ENCODE peak calls at places on chromosome 11, in six cellular contexts. R is IMR-90, C is breast epithelium, T is uterus, B is adrenal gland, U is spleen. K is an unnamed sample.

GRCh38 chr11:100849914-100850235 is 162.8 kb downstream of the ARHGAP42 start:
- DNase-seq in R (no peak), C (no peak), T (no peak), B (no peak), U (no peak), K (no peak)

GRCh38 chr11:121671276-121672168 is 218.8 kb upstream of the SORL1-AS1 start:
- DNase-seq in R (peak; percentile 49), C (no peak), T (no peak), B (no peak), U (no peak), K (no peak)

GRCh38 chr11:57459112-57460016 is 964 bp upstream of the RTN4RL2 start:
- DNase-seq in R (peak; percentile 17), C (no peak), T (no peak), B (no peak), U (peak; percentile 86), K (no peak)

GRCh38 chr11:16166571-16166970 is 189.8 kb downstream of the SOX6 start:
- DNase-seq in R (peak; percentile 69), C (no peak), T (no peak), B (no peak), U (no peak), K (no peak)

GRCh38 chr11:88555018-88555828 is 217.7 kb upstream of the CTSC start:
- DNase-seq in R (peak; percentile 99), C (no peak), T (peak; percentile 22), B (no peak), U (no peak), K (no peak)

GRCh38 chr11:78244546-78245315 is 56.0 kb downstream of the USP35 start:
- DNase-seq in R (no peak), C (no peak), T (no peak), B (no peak), U (no peak), K (no peak)

GRCh38 chr11:88475991-88476418 is 138.5 kb upstream of the CTSC start:
- DNase-seq in R (peak; percentile 66), C (no peak), T (no peak), B (no peak), U (no peak), K (peak; percentile 67)

GRCh38 chr11:95711945-95712221 is 77.7 kb downstream of the FAM76B start:
- DNase-seq in R (no peak), C (no peak), T (no peak), B (no peak), U (no peak), K (no peak)

GRCh38 chr11:82846037-82846383 is 54.2 kb downstream of the PRCP start:
- DNase-seq in R (no peak), C (no peak), T (no peak), B (no peak), U (no peak), K (no peak)

GRCh38 chr11:72712168-72712721 is 38.0 kb upstream of the PDE2A start:
- DNase-seq in R (no peak), C (no peak), T (peak; percentile 60), B (peak; percentile 63), U (peak; percentile 86), K (peak; percentile 79)

GRCh38 chr11:84437129-84438123 is 1151.3 kb upstream of the CCDC90B start:
- DNase-seq in R (no peak), C (no peak), T (no peak), B (peak; percentile 18), U (no peak), K (no peak)

GRCh38 chr11:61962213-61963015 is 5.0 kb downstream of the FTH1 start:
- DNase-seq in R (no peak), C (no peak), T (peak; percentile 18), B (peak; percentile 18), U (peak; percentile 72), K (no peak)

GRCh38 chr11:45073575-45074225 is 72.7 kb upstream of the PRDM11 start:
- DNase-seq in R (no peak), C (no peak), T (no peak), B (no peak), U (no peak), K (no peak)

GRCh38 chr11:27973851-27974536 is 134.0 kb downstream of the KIF18A start:
- DNase-seq in R (peak; percentile 19), C (no peak), T (no peak), B (no peak), U (no peak), K (no peak)

GRCh38 chr11:1484716-1485503 is 1.7 kb downstream of the MOB2 start:
- DNase-seq in R (no peak), C (no peak), T (no peak), B (no peak), U (peak; percentile 69), K (peak; percentile 78)

GRCh38 chr11:63239254-63239653 is 4.1 kb downstream of the SLC22A25 start:
- DNase-seq in R (no peak), C (no peak), T (no peak), B (no peak), U (no peak), K (no peak)

GRCh38 chr11:23680488-23681230 is 816.2 kb upstream of the LUZP2 start:
- DNase-seq in R (no peak), C (no peak), T (no peak), B (no peak), U (peak; percentile 62), K (no peak)

GRCh38 chr11:15638386-15638787 is 523.7 kb downstream of the INSC start:
- DNase-seq in R (no peak), C (no peak), T (no peak), B (no peak), U (no peak), K (no peak)

GRCh38 chr11:70580036-70580805 is 181.9 kb downstream of the CTTN start:
- DNase-seq in R (no peak), C (no peak), T (no peak), B (no peak), U (peak; percentile 59), K (peak; percentile 44)

GRCh38 chr11:67349457-67349856 is 3.9 kb downstream of the POLD4 start:
- DNase-seq in R (no peak), C (no peak), T (no peak), B (no peak), U (no peak), K (no peak)
- H3K4me1 ChIP-seq in R (peaks cover 14% of the 10 kb centered on the region), C (peaks cover 19% of the 10 kb centered on the region), T (peaks cover 9% of the 10 kb centered on the region), B (peaks cover 32% of the 10 kb centered on the region), U (peaks cover 71% of the 10 kb centered on the region), K (peaks cover 3% of the 10 kb centered on the region)

GRCh38 chr11:19530505-19530904 is 182.1 kb upstream of the NAV2 start:
- DNase-seq in R (no peak), C (no peak), T (no peak), B (no peak), U (no peak), K (no peak)
- TF ChIP-seq POLR2A in R (no peak), C (no peak), T (no peak), B (no peak), U (no peak), K (no peak)

GRCh38 chr11:47375546-47376085 is 2.7 kb downstream of the SPI1 start:
- DNase-seq in R (no peak), C (no peak), T (no peak), B (no peak), U (peak; percentile 78), K (no peak)

GRCh38 chr11:47378011-47378835 is at the start of gene SPI1:
- DNase-seq in R (no peak), C (no peak), T (no peak), B (no peak), U (peak; percentile 96), K (peak; percentile 85)

GRCh38 chr11:47376183-47376542 is 2.2 kb downstream of the SPI1 start:
- DNase-seq in R (no peak), C (no peak), T (no peak), B (no peak), U (peak; percentile 76), K (no peak)

GRCh38 chr11:47377571-47378010 is 756 bp downstream of the SPI1 start:
- DNase-seq in R (no peak), C (no peak), T (no peak), B (no peak), U (peak; percentile 87), K (no peak)

DNA sequence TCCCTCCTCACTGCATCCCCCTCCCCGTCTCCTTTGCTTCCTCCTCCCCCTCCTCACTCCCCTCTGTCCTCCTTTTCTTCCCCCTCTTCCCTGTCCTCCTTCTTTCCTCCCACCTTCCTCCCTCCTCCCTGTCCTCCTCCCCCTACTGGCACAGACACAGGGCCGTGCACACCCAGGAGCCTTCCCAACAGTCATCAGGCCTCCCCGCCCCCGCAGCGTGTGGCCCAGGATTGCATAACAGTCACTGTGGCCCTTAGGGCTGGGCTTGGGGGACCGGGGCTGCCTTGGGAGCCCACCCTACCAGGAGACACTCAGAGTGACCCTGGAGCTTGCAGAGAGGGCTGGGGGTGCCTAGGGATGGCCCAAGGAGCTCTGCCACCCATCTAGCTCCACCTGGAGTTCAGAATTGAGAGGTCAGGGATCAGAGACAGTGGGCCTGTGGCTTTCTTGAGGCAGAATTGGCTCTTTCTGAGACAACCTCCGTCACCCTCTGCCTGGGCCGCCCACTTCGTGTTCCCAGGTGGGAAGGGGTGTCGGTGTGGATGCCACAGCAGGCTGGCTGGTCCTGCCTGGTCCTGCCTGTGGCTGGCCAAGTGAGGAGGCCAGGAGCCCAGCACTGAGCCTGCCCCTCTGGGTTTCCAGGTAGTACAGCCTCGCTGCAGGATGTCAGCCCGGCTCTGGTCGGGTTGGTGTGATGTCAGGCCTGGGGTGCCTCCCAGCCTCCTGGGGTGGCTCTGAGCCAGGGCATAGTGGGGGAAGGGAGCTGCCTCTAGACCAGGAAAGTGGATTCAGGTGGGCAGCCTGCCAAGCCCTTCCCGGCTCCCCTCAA is 1.6 kb downstream of the SPI1 start:
- DNase-seq in R (no peak), C (no peak), T (no peak), B (peak; percentile 39), U (peak; percentile 91), K (no peak)
- TF ChIP-seq CTCF in R (no peak), C (no peak), T (no peak), B (no peak), U (no peak), K (no peak)

GRCh38 chr11:12377824-12378593 is 638 bp downstream of the PARVA start:
- DNase-seq in R (peak; percentile 71), C (peak; percentile 80), T (peak; percentile 76), B (peak; percentile 71), U (no peak), K (peak; percentile 94)

GRCh38 chr11:12372111-12372510 is 5.3 kb upstream of the PARVA start:
- DNase-seq in R (no peak), C (no peak), T (no peak), B (no peak), U (no peak), K (no peak)

GRCh38 chr11:12377106-12377823 is at the start of gene PARVA:
- DNase-seq in R (peak; percentile 81), C (peak; percentile 77), T (peak; percentile 76), B (peak; percentile 59), U (no peak), K (peak; percentile 88)

GRCh38 chr11:12380565-12381325 is 3.4 kb downstream of the PARVA start:
- DNase-seq in R (no peak), C (no peak), T (no peak), B (no peak), U (no peak), K (no peak)

DNA sequence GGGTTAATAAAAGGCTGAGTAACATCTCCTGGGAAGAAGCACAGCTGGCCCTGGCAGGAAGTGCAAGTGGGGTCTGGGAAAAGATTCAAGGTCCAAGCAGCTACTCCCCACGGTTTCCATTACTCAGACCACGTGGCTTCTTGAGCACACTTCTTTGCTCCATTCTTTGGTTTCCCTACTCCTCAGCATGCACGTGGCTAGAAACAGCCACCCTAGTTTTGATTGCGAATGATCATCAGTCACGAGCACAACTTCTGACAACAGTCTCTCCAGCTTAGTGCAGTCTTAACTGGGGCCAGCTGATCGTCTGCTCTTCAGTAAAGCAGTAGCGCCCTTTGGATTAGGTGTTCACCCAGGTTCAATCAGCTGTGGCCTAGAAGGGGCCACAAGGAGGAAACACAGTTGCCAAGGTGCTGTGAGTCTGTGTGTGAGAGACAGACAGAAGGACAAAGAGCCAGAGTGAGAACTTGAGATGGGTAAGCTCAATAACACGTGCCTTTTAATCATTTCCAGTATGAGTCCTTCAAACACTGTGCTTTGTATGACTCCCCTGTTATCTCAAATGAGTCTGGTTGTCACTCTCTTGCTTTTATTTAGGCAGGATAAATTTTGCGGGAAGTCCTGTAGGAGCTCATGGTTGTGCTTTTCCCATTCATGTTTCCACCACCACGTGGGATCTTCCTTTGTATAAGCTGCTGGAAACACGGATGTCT is 956 bp upstream of the PARVA start:
- DNase-seq in R (peak; percentile 91), C (no peak), T (peak; percentile 81), B (no peak), U (no peak), K (peak; percentile 93)
- H3K4me1 ChIP-seq in R (peaks cover 12% of the 10 kb centered on the region), C (no peaks in the 10 kb centered on the region), T (no peaks in the 10 kb centered on the region), B (peaks cover 9% of the 10 kb centered on the region), U (no peaks in the 10 kb centered on the region), K (peaks cover 44% of the 10 kb centered on the region)

K was measured in sigmoid colon.